ENCODE peak calls at places on chromosomes 1 and 21, in eight cellular contexts. One of them, this sample, is unnamed.
A peak's percentile ranks its signal among the peaks of the same experiment; 100 is the strongest.

GRCh38 chr1:11858968-11859871 is 475 bp upstream of the NPPB start:
- DNase-seq in H9: peak; percentile 85
- DNase-seq in A172: peak; percentile 67
- DNase-seq in NCI-H510A: no peak
- DNase-seq in substantia nigra: no peak
- DNase-seq in H54: peak; percentile 36
- DNase-seq in NCI-H2171 treated with DMSO at 0.1 percent for 48 hours: no peak
- DNase-seq in foreskin fibroblast: peak; percentile 30
- DNase-seq in this sample: peak; percentile 33

GRCh38 chr1:24119859-24120756 is 8.2 kb upstream of the MYOM3 start:
- DNase-seq in NCI-H510A: no peak
- DNase-seq in A172: peak; percentile 23
- DNase-seq in foreskin fibroblast: no peak
- DNase-seq in H9: no peak
- DNase-seq in NCI-H2171 treated with DMSO at 0.1 percent for 48 hours: no peak
- DNase-seq in substantia nigra: no peak
- DNase-seq in H54: no peak
- DNase-seq in this sample: no peak

GRCh38 chr1:229229721-229230135 is 41.2 kb upstream of the RAB4A start:
- DNase-seq in substantia nigra: peak; percentile 78
- DNase-seq in NCI-H510A: no peak
- DNase-seq in NCI-H2171 treated with DMSO at 0.1 percent for 48 hours: no peak
- DNase-seq in foreskin fibroblast: peak; percentile 21
- DNase-seq in H9: no peak
- DNase-seq in A172: no peak
- DNase-seq in H54: no peak
- DNase-seq in this sample: no peak

GRCh38 chr21:33660406-33660805 is 18.1 kb downstream of the ITSN1 start:
- DNase-seq in A172: no peak
- DNase-seq in substantia nigra: no peak
- DNase-seq in foreskin fibroblast: no peak
- DNase-seq in H54: no peak
- DNase-seq in H9: no peak
- DNase-seq in NCI-H2171 treated with DMSO at 0.1 percent for 48 hours: no peak
- DNase-seq in NCI-H510A: no peak
- DNase-seq in this sample: no peak

GRCh38 chr1:30191154-30191702 is 532.2 kb downstream of the MATN1 start:
- DNase-seq in NCI-H510A: no peak
- DNase-seq in foreskin fibroblast: peak; percentile 22
- DNase-seq in H9: no peak
- DNase-seq in A172: peak; percentile 75
- DNase-seq in NCI-H2171 treated with DMSO at 0.1 percent for 48 hours: peak; percentile 35
- DNase-seq in substantia nigra: no peak
- DNase-seq in H54: peak; percentile 56
- DNase-seq in this sample: no peak

GRCh38 chr1:39103321-39104157 is 77.4 kb downstream of the NDUFS5 start:
- DNase-seq in H9: no peak
- DNase-seq in substantia nigra: no peak
- DNase-seq in A172: peak; percentile 70
- DNase-seq in NCI-H2171 treated with DMSO at 0.1 percent for 48 hours: peak; percentile 24
- DNase-seq in foreskin fibroblast: peak; percentile 63
- DNase-seq in H54: peak; percentile 61
- DNase-seq in NCI-H510A: no peak
- DNase-seq in this sample: no peak

GRCh38 chr1:225519166-225519863 is 91.5 kb upstream of the LBR start:
- DNase-seq in A172: no peak
- DNase-seq in NCI-H510A: no peak
- DNase-seq in H54: no peak
- DNase-seq in substantia nigra: no peak
- DNase-seq in NCI-H2171 treated with DMSO at 0.1 percent for 48 hours: no peak
- DNase-seq in foreskin fibroblast: no peak
- DNase-seq in H9: peak; percentile 82
- DNase-seq in this sample: no peak

GRCh38 chr21:33940164-33940563 is 24.6 kb upstream of the ATP5PO start:
- DNase-seq in H54: no peak
- DNase-seq in NCI-H510A: no peak
- DNase-seq in foreskin fibroblast: peak; percentile 59
- DNase-seq in substantia nigra: no peak
- DNase-seq in A172: no peak
- DNase-seq in H9: no peak
- DNase-seq in NCI-H2171 treated with DMSO at 0.1 percent for 48 hours: no peak
- DNase-seq in this sample: no peak

GRCh38 chr1:235351441-235351840 is 15.8 kb upstream of the TBCE start:
- DNase-seq in A172: no peak
- DNase-seq in H54: no peak
- DNase-seq in NCI-H510A: no peak
- DNase-seq in foreskin fibroblast: no peak
- DNase-seq in H9: no peak
- DNase-seq in substantia nigra: no peak
- DNase-seq in NCI-H2171 treated with DMSO at 0.1 percent for 48 hours: no peak
- DNase-seq in this sample: no peak